ENCODE peak calls at places on chromosomes 3 and 15, in nine cellular contexts. E is head of caudate nucleus, C is amniotic stem cell, L is hippocampal formation, Q is neural crest cell, M is GM23248, I is AML-193, T is NCI-H2081, N is uterus. S is an unnamed sample.

GRCh38 chr15:92670625-92671024 is 15.1 kb upstream of the FAM174B start:
- DNase-seq in E (no peak), C (no peak), L (no peak), Q (no peak), M (no peak), I (no peak), T (no peak), N (no peak), S (no peak)

GRCh38 chr3:55014081-55014480 is 86.2 kb upstream of the LRTM1 start:
- DNase-seq in E (no peak), C (no peak), L (no peak), Q (no peak), M (no peak), I (no peak), T (no peak), N (no peak), S (no peak)

GRCh38 chr15:29132110-29132420 is 137.6 kb downstream of the NSMCE3 start:
- DNase-seq in E (no peak), C (no peak), L (no peak), Q (no peak), M (no peak), I (no peak), T (no peak), N (no peak), S (no peak)

GRCh38 chr3:94117729-94118128 is 54.9 kb downstream of the NSUN3 start:
- DNase-seq in E (no peak), C (no peak), L (no peak), Q (no peak), M (no peak), I (peak), T (no peak), N (no peak), S (no peak)

GRCh38 chr15:79084308-79084968 is 6.1 kb downstream of the RASGRF1 start:
- DNase-seq in E (no peak), C (no peak), L (no peak), Q (no peak), M (no peak), I (no peak), T (peak), N (no peak), S (no peak)

GRCh38 chr3:109071349-109072142 is 46.4 kb downstream of the MORC1 start:
- DNase-seq in E (no peak), C (no peak), L (no peak), Q (no peak), M (no peak), I (no peak), T (no peak), N (no peak), S (peak)

GRCh38 chr3:123367467-123368154 is 81.3 kb downstream of the ADCY5 start:
- DNase-seq in E (peak), C (no peak), L (no peak), Q (no peak), M (no peak), I (no peak), T (no peak), N (no peak), S (no peak)

GRCh38 chr3:62562017-62562416 is 188.7 kb upstream of the FEZF2 start:
- DNase-seq in E (no peak), C (no peak), L (no peak), Q (no peak), M (peak), I (no peak), T (no peak), N (no peak), S (no peak)

GRCh38 chr3:47910777-47911440 is 105.3 kb downstream of the MAP4 start:
- DNase-seq in E (peak), C (peak), L (no peak), Q (no peak), M (peak), I (no peak), T (no peak), N (no peak), S (no peak)

GRCh38 chr15:68353418-68354145 is 76.0 kb downstream of the FEM1B start:
- DNase-seq in E (no peak), C (no peak), L (no peak), Q (no peak), M (peak), I (no peak), T (no peak), N (peak), S (no peak)

GRCh38 chr15:46795685-46796084 is 921.6 kb upstream of the SEMA6D start:
- DNase-seq in E (no peak), C (no peak), L (no peak), Q (no peak), M (no peak), I (no peak), T (no peak), N (no peak), S (no peak)

GRCh38 chr3:24829011-24829581 is 334.4 kb upstream of the THRB start:
- DNase-seq in E (peak), C (no peak), L (no peak), Q (peak), M (peak), I (no peak), T (peak), N (no peak), S (peak)

GRCh38 chr3:66261318-66261717 is 40.5 kb downstream of the SLC25A26 start:
- DNase-seq in E (no peak), C (no peak), L (no peak), Q (no peak), M (peak), I (no peak), T (no peak), N (no peak), S (no peak)

GRCh38 chr3:27758083-27758482 is 36.0 kb upstream of the EOMES start:
- DNase-seq in E (no peak), C (peak), L (no peak), Q (no peak), M (peak), I (no peak), T (no peak), N (no peak), S (no peak)

GRCh38 chr15:82570721-82571519 is 30.7 kb upstream of the RPS17 start:
- DNase-seq in E (peak), C (no peak), L (no peak), Q (no peak), M (peak), I (no peak), T (no peak), N (peak), S (no peak)

GRCh38 chr15:72197460-72198409 is at the start of gene GRAMD2A:
- DNase-seq in E (no peak), C (no peak), L (no peak), Q (no peak), M (peak), I (no peak), T (peak), N (no peak), S (peak)

GRCh38 chr3:125378762-125379161 is 3.6 kb upstream of the ZNF148 start:
- DNase-seq in E (no peak), C (no peak), L (no peak), Q (no peak), M (no peak), I (no peak), T (no peak), N (no peak), S (no peak)

S was measured in NCI-H1105 treated with DMSO at 0.1 percent for 48 hours.